ENCODE peak calls at places on chromosomes 6 and 20, in four cellular contexts. D, M, B and J are unnamed samples.
A peak's percentile ranks its signal among the peaks of the same experiment; 100 is the strongest.

GRCh38 chr6:121333196-121333595 is 1.1 kb downstream of the TBC1D32 start:
- DNase-seq in D (no peak), M (no peak), B (no peak), J (no peak)

GRCh38 chr20:36579996-36580545 is 6.7 kb downstream of the TGIF2 start:
- DNase-seq in D (no peak), M (no peak), B (peak; percentile 77), J (no peak)

GRCh38 chr6:89270951-89271721 is 44.0 kb downstream of the GABRR2 start:
- DNase-seq in D (no peak), M (no peak), B (no peak), J (no peak)

GRCh38 chr6:137808191-137808590 is 58.9 kb upstream of the TNFAIP3 start:
- DNase-seq in D (no peak), M (no peak), B (no peak), J (no peak)

GRCh38 chr20:43507150-43508080 is at the start of gene L3MBTL1:
- DNase-seq in D (no peak), M (peak; percentile 88), B (no peak), J (peak; percentile 86)

GRCh38 chr20:52675414-52675813 is 296.7 kb upstream of the TSHZ2 start:
- DNase-seq in D (no peak), M (no peak), B (no peak), J (no peak)

GRCh38 chr6:110530671-110531070 is 54.3 kb upstream of the SLC22A16 start:
- DNase-seq in D (no peak), M (no peak), B (no peak), J (no peak)

GRCh38 chr6:32226434-32226833 is 2.6 kb upstream of the NOTCH4 start:
- DNase-seq in D (no peak), M (no peak), B (no peak), J (no peak)

GRCh38 chr6:111916747-111917146 is 43.5 kb upstream of the FYN start:
- DNase-seq in D (no peak), M (no peak), B (no peak), J (no peak)

GRCh38 chr6:44675449-44675848 is 287.9 kb downstream of the CDC5L start:
- DNase-seq in D (no peak), M (no peak), B (no peak), J (no peak)
- TF ChIP-seq CTCF in D (no peak), M (no peak), B (no peak), J (peak; percentile 31)

DNA sequence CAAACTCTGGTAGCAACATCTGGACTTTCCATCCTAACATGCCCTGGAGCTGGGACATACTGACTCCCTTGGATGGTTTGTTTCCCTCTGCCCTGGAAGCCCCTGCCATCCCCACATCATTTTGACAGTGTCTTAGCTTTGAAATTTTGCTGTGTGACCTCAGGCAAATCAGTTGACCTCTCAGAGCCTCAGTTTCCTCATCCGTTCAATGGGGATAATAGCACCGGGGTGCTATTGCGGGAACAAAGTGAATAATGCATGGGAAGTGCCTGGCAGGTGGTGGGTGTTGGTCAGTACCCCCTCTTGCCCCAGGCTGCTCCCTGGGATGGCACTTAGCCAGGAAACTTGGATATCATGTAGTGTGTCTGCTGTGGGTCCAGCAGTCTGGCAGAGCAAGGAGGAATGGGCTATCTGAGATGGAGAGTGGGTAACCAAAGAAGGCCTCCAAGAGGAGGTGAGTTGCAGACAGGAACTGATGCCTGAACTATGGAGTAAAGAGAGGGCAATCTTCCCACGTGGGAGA is 88.6 kb downstream of the MRPL14 start:
- DNase-seq in D (no peak), M (no peak), B (no peak), J (no peak)
- H3K27ac ChIP-seq in D (no peak overlapping the region), M (no peak overlapping the region), B (peak overlapping the region; percentile 31), J (peak overlapping the region; percentile 99)

DNA sequence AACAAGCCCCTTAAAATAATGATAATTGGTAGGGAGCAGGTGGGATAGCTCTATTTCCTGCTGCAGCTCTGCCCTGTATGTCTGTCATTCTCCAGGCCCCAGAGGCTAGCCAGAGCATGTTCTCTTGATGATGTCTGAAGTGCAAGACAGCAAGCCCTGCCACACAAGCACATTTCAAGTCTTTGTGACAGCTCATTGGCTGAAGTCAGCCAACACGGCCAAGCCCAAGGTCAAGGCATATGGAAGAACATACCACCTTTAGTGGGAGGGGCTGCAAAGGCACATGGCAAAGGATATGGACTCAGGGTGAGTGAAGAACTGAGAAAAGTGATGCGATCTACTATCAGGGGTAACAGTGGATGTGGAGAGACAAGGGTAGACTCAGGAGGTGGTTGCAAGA is 116.1 kb downstream of the PRND start:
- DNase-seq in D (no peak), M (no peak), B (no peak), J (no peak)
- H3K4me3 ChIP-seq in D (no peak overlapping the region), M (no peak overlapping the region), B (no peak overlapping the region), J (no peak overlapping the region)

DNA sequence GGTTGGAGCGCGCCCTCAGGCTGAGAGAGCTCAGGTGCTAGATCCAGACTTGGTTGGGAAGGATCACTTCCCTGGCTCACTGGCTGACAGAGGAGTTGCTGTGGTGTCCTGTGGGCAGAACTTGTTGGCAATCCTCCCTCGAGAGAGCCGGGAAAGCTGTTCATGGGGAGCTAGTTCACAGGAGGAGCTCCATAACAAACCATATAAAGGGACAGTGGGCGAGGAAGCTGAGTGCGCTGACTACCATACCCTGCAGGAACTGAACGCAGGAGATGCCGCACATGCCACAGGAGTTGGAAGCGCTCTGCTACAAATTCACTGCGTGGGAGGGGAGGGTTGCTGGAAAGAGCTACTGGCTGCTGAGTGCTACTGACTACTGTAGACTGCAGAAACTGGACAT is 243.2 kb downstream of the OGFRL1 start:
- DNase-seq in D (no peak), M (no peak), B (no peak), J (no peak)
- TF ChIP-seq CTCF in D (no peak), M (no peak), B (no peak), J (no peak)

GRCh38 chr6:18185624-18186023 is 30.4 kb downstream of the KDM1B start:
- DNase-seq in D (no peak), M (no peak), B (no peak), J (no peak)
- H3K27ac ChIP-seq in D (no peak overlapping the region), M (peak overlapping the region; percentile 43), B (no peak overlapping the region), J (no peak overlapping the region)

GRCh38 chr6:3742426-3743344 is 8.8 kb downstream of the PXDC1 start:
- DNase-seq in D (no peak), M (peak; percentile 83), B (peak; percentile 84), J (no peak)
- H3K4me3 ChIP-seq in D (no peak overlapping the region), M (no peak overlapping the region), B (no peak overlapping the region), J (no peak overlapping the region)

GRCh38 chr20:46758929-46759669 is 49.6 kb downstream of the SLC2A10 start:
- DNase-seq in D (no peak), M (no peak), B (no peak), J (no peak)
- TF ChIP-seq CTCF in D (no peak), M (no peak), B (no peak), J (no peak)

GRCh38 chr6:41729624-41730023 is 5.8 kb downstream of the TFEB start:
- DNase-seq in D (no peak), M (no peak), B (no peak), J (no peak)
- H3K27ac ChIP-seq in D (no peak overlapping the region), M (no peak overlapping the region), B (no peak overlapping the region), J (no peak overlapping the region)

DNA sequence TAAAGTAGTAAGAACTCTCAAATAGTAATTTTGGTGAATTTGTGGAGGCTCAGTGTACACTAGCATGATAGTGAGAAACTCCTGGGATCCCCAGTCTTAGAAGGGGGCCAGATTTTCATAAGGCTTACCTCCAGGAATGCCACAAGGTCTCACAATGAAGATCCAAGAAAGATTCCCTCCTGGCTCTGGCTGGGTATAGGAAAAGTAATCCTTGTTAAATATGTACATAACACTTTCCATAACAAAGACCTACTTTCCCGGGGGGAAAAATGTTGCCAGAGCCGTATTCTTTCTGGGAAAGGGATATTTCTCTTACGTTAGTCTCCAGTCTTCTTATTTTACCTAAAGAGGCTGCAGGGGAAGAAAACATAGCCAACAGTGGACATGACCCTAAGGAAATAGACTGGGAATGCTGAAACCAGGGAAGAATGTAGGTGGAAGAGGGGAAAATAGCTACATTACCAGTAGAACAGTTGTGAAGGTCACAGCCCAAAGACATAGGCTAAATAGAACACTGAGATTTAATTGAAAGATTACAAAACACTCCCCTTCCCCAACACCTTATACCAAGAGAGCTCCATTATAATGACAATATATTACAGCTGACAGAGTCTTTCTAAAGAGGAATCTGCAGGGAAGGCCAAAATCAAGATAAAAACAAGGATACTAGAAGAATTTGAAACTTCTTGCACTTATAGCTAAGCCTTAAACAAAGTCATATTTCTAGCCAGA is 34.9 kb upstream of the ISM1 start:
- DNase-seq in D (no peak), M (no peak), B (no peak), J (no peak)
- H3K4me3 ChIP-seq in D (no peak overlapping the region), M (no peak overlapping the region), B (no peak overlapping the region), J (no peak overlapping the region)